ENCODE peak calls at places on chromosome 1, in ten cellular contexts. P is AG04449; K is cardiac fibroblast; B is pancreas; E is cardiac septum; V is activated CD4-positive, CD25-positive, alpha-beta regulatory T cell; L is astrocyte; H is left kidney; R is T-cell; M is retina. C is an unnamed sample.

GRCh38 chr1:147504801-147505303 is 36.4 kb upstream of the BCL9 start:
- DNase-seq in P (no peak), K (peak), B (no peak), E (no peak), V (no peak), L (peak), H (peak), R (no peak), M (peak), C (no peak)

GRCh38 chr1:171017431-171017830 is 73.3 kb upstream of the FMO3 start:
- DNase-seq in P (no peak), K (no peak), B (no peak), E (no peak), V (no peak), L (no peak), H (no peak), R (no peak), M (peak), C (no peak)

GRCh38 chr1:206001476-206001888 is 1.7 kb downstream of the RAB7B start:
- DNase-seq in P (peak), K (peak), B (no peak), E (peak), V (no peak), L (peak), H (no peak), R (no peak), M (no peak), C (no peak)

GRCh38 chr1:112902221-112902620 is 53.8 kb downstream of the SLC16A1 start:
- DNase-seq in P (no peak), K (no peak), B (no peak), E (no peak), V (no peak), L (no peak), H (no peak), R (no peak), M (no peak), C (no peak)

GRCh38 chr1:94416901-94417701 is 1.1 kb upstream of the ABCD3 start:
- DNase-seq in P (no peak), K (peak), B (no peak), E (no peak), V (no peak), L (peak), H (peak), R (no peak), M (no peak), C (peak)

GRCh38 chr1:114341886-114342285 is 169.1 kb downstream of the TRIM33 start:
- DNase-seq in P (no peak), K (no peak), B (no peak), E (no peak), V (no peak), L (peak), H (peak), R (no peak), M (no peak), C (no peak)

GRCh38 chr1:14915356-14916054 is 238.0 kb upstream of the TMEM51 start:
- DNase-seq in P (no peak), K (peak), B (peak), E (no peak), V (peak), L (no peak), H (peak), R (no peak), M (peak), C (no peak)

GRCh38 chr1:89780721-89781120 is 40.1 kb upstream of the LRRC8D start:
- DNase-seq in P (peak), K (peak), B (no peak), E (no peak), V (no peak), L (peak), H (peak), R (no peak), M (no peak), C (no peak)

GRCh38 chr1:116679091-116679827 is 11.7 kb upstream of the IGSF3 start:
- DNase-seq in P (no peak), K (no peak), B (no peak), E (no peak), V (no peak), L (no peak), H (no peak), R (no peak), M (no peak), C (no peak)